ENCODE peak calls at places on chromosomes 7 and 10, in eight cellular contexts. One of them, this sample, is unnamed.
A peak's percentile ranks its signal among the peaks of the same experiment; 100 is the strongest.

GRCh38 chr7:157056957-157057902 is 46.8 kb upstream of the MNX1 start:
- DNase-seq in uterus: no peak
- DNase-seq in CD8-positive, alpha-beta memory T cell: no peak
- DNase-seq in heart left ventricle: no peak
- DNase-seq in astrocyte of the spinal cord: no peak
- DNase-seq in breast epithelium: no peak
- DNase-seq in fibroblast of the aortic adventitia: no peak
- DNase-seq in cardiac muscle cell: no peak
- DNase-seq in this sample: no peak

GRCh38 chr7:42128703-42129102 is 108.3 kb downstream of the GLI3 start:
- DNase-seq in uterus: no peak
- DNase-seq in cardiac muscle cell: no peak
- DNase-seq in astrocyte of the spinal cord: peak; percentile 19
- DNase-seq in heart left ventricle: no peak
- DNase-seq in fibroblast of the aortic adventitia: no peak
- DNase-seq in CD8-positive, alpha-beta memory T cell: no peak
- DNase-seq in breast epithelium: no peak
- DNase-seq in this sample: no peak

GRCh38 chr10:16770646-16771045 is 46.6 kb downstream of the RSU1 start:
- DNase-seq in CD8-positive, alpha-beta memory T cell: no peak
- DNase-seq in fibroblast of the aortic adventitia: no peak
- DNase-seq in heart left ventricle: no peak
- DNase-seq in uterus: no peak
- DNase-seq in astrocyte of the spinal cord: no peak
- DNase-seq in cardiac muscle cell: no peak
- DNase-seq in breast epithelium: no peak
- DNase-seq in this sample: no peak

GRCh38 chr10:24706479-24707118 is 17.1 kb downstream of the ARHGAP21 start:
- DNase-seq in fibroblast of the aortic adventitia: peak; percentile 94
- DNase-seq in CD8-positive, alpha-beta memory T cell: no peak
- DNase-seq in uterus: no peak
- DNase-seq in breast epithelium: no peak
- DNase-seq in astrocyte of the spinal cord: peak; percentile 94
- DNase-seq in heart left ventricle: peak; percentile 73
- DNase-seq in cardiac muscle cell: peak; percentile 48
- DNase-seq in this sample: peak; percentile 95

GRCh38 chr7:105210721-105211205 is 178.0 kb downstream of the SRPK2 start:
- DNase-seq in uterus: no peak
- DNase-seq in astrocyte of the spinal cord: no peak
- DNase-seq in breast epithelium: no peak
- DNase-seq in heart left ventricle: no peak
- DNase-seq in CD8-positive, alpha-beta memory T cell: no peak
- DNase-seq in fibroblast of the aortic adventitia: peak; percentile 72
- DNase-seq in cardiac muscle cell: peak; percentile 46
- DNase-seq in this sample: no peak

GRCh38 chr7:95375591-95376294 is 20.4 kb downstream of the PON3 start:
- DNase-seq in heart left ventricle: no peak
- DNase-seq in breast epithelium: no peak
- DNase-seq in astrocyte of the spinal cord: no peak
- DNase-seq in CD8-positive, alpha-beta memory T cell: no peak
- DNase-seq in cardiac muscle cell: no peak
- DNase-seq in uterus: no peak
- DNase-seq in fibroblast of the aortic adventitia: no peak
- DNase-seq in this sample: no peak

GRCh38 chr10:113041841-113042745 is 92.0 kb downstream of the TCF7L2 start:
- DNase-seq in cardiac muscle cell: no peak
- DNase-seq in astrocyte of the spinal cord: peak; percentile 37
- DNase-seq in fibroblast of the aortic adventitia: no peak
- DNase-seq in CD8-positive, alpha-beta memory T cell: no peak
- DNase-seq in uterus: no peak
- DNase-seq in breast epithelium: no peak
- DNase-seq in heart left ventricle: no peak
- DNase-seq in this sample: no peak

GRCh38 chr7:149467321-149467859 is 6.5 kb upstream of the ZNF777 start:
- DNase-seq in cardiac muscle cell: no peak
- DNase-seq in uterus: no peak
- DNase-seq in breast epithelium: no peak
- DNase-seq in astrocyte of the spinal cord: no peak
- DNase-seq in heart left ventricle: no peak
- DNase-seq in CD8-positive, alpha-beta memory T cell: no peak
- DNase-seq in fibroblast of the aortic adventitia: no peak
- DNase-seq in this sample: no peak

GRCh38 chr7:132501956-132502355 is 74.3 kb downstream of the PLXNA4 start:
- DNase-seq in fibroblast of the aortic adventitia: no peak
- DNase-seq in breast epithelium: no peak
- DNase-seq in astrocyte of the spinal cord: no peak
- DNase-seq in heart left ventricle: no peak
- DNase-seq in uterus: no peak
- DNase-seq in cardiac muscle cell: no peak
- DNase-seq in CD8-positive, alpha-beta memory T cell: no peak
- DNase-seq in this sample: no peak

GRCh38 chr7:108136191-108136581 is 6.0 kb upstream of the LAMB4 start:
- DNase-seq in heart left ventricle: no peak
- DNase-seq in uterus: no peak
- DNase-seq in CD8-positive, alpha-beta memory T cell: no peak
- DNase-seq in fibroblast of the aortic adventitia: no peak
- DNase-seq in breast epithelium: no peak
- DNase-seq in astrocyte of the spinal cord: no peak
- DNase-seq in cardiac muscle cell: no peak
- DNase-seq in this sample: no peak

GRCh38 chr7:4642468-4643203 is 39.5 kb upstream of the FOXK1 start:
- DNase-seq in heart left ventricle: no peak
- DNase-seq in CD8-positive, alpha-beta memory T cell: no peak
- DNase-seq in uterus: no peak
- DNase-seq in fibroblast of the aortic adventitia: peak; percentile 28
- DNase-seq in breast epithelium: no peak
- DNase-seq in astrocyte of the spinal cord: no peak
- DNase-seq in cardiac muscle cell: no peak
- DNase-seq in this sample: no peak

GRCh38 chr7:356087-356486 is 66.1 kb downstream of the FOXL3 start:
- DNase-seq in fibroblast of the aortic adventitia: no peak
- DNase-seq in uterus: no peak
- DNase-seq in heart left ventricle: no peak
- DNase-seq in cardiac muscle cell: no peak
- DNase-seq in astrocyte of the spinal cord: no peak
- DNase-seq in breast epithelium: no peak
- DNase-seq in CD8-positive, alpha-beta memory T cell: no peak
- DNase-seq in this sample: no peak

GRCh38 chr7:129825005-129825553 is 127.7 kb downstream of the UBE2H start:
- DNase-seq in astrocyte of the spinal cord: peak; percentile 63
- DNase-seq in uterus: peak; percentile 61
- DNase-seq in heart left ventricle: peak; percentile 51
- DNase-seq in CD8-positive, alpha-beta memory T cell: peak; percentile 43
- DNase-seq in cardiac muscle cell: peak; percentile 59
- DNase-seq in breast epithelium: peak; percentile 44
- DNase-seq in fibroblast of the aortic adventitia: peak; percentile 31
- DNase-seq in this sample: no peak

GRCh38 chr10:52212802-52213510 is 101.1 kb upstream of the DKK1 start:
- DNase-seq in uterus: no peak
- DNase-seq in CD8-positive, alpha-beta memory T cell: no peak
- DNase-seq in breast epithelium: no peak
- DNase-seq in astrocyte of the spinal cord: no peak
- DNase-seq in cardiac muscle cell: no peak
- DNase-seq in fibroblast of the aortic adventitia: peak; percentile 15
- DNase-seq in heart left ventricle: no peak
- DNase-seq in this sample: no peak

GRCh38 chr10:52216852-52217251 is 97.2 kb upstream of the DKK1 start:
- DNase-seq in cardiac muscle cell: no peak
- DNase-seq in fibroblast of the aortic adventitia: peak; percentile 43
- DNase-seq in breast epithelium: no peak
- DNase-seq in uterus: no peak
- DNase-seq in astrocyte of the spinal cord: peak; percentile 86
- DNase-seq in heart left ventricle: peak; percentile 15
- DNase-seq in CD8-positive, alpha-beta memory T cell: no peak
- DNase-seq in this sample: peak; percentile 91

GRCh38 chr10:52213511-52213831 is 100.6 kb upstream of the DKK1 start:
- DNase-seq in uterus: no peak
- DNase-seq in heart left ventricle: peak; percentile 36
- DNase-seq in breast epithelium: no peak
- DNase-seq in cardiac muscle cell: peak; percentile 26
- DNase-seq in CD8-positive, alpha-beta memory T cell: no peak
- DNase-seq in fibroblast of the aortic adventitia: peak; percentile 63
- DNase-seq in astrocyte of the spinal cord: peak; percentile 42
- DNase-seq in this sample: peak; percentile 67

GRCh38 chr10:52217531-52217930 is 96.5 kb upstream of the DKK1 start:
- DNase-seq in breast epithelium: no peak
- DNase-seq in cardiac muscle cell: no peak
- DNase-seq in astrocyte of the spinal cord: no peak
- DNase-seq in CD8-positive, alpha-beta memory T cell: no peak
- DNase-seq in heart left ventricle: no peak
- DNase-seq in fibroblast of the aortic adventitia: no peak
- DNase-seq in uterus: no peak
- DNase-seq in this sample: no peak

GRCh38 chr10:52215745-52216361 is 98.2 kb upstream of the DKK1 start:
- DNase-seq in uterus: no peak
- DNase-seq in astrocyte of the spinal cord: peak; percentile 80
- DNase-seq in breast epithelium: no peak
- DNase-seq in fibroblast of the aortic adventitia: peak; percentile 86
- DNase-seq in cardiac muscle cell: peak; percentile 76
- DNase-seq in heart left ventricle: peak; percentile 25
- DNase-seq in CD8-positive, alpha-beta memory T cell: peak; percentile 10
- DNase-seq in this sample: peak; percentile 78
- H3K4me3 ChIP-seq in uterus: no peak overlapping the region
- H3K4me3 ChIP-seq in astrocyte of the spinal cord: no peak overlapping the region
- H3K4me3 ChIP-seq in breast epithelium: no peak overlapping the region
- H3K4me3 ChIP-seq in fibroblast of the aortic adventitia: no peak overlapping the region
- H3K4me3 ChIP-seq in cardiac muscle cell: no peak overlapping the region
- H3K4me3 ChIP-seq in heart left ventricle: no peak overlapping the region
- H3K4me3 ChIP-seq in CD8-positive, alpha-beta memory T cell: no peak overlapping the region
- H3K4me3 ChIP-seq in this sample: no peak overlapping the region

DNA sequence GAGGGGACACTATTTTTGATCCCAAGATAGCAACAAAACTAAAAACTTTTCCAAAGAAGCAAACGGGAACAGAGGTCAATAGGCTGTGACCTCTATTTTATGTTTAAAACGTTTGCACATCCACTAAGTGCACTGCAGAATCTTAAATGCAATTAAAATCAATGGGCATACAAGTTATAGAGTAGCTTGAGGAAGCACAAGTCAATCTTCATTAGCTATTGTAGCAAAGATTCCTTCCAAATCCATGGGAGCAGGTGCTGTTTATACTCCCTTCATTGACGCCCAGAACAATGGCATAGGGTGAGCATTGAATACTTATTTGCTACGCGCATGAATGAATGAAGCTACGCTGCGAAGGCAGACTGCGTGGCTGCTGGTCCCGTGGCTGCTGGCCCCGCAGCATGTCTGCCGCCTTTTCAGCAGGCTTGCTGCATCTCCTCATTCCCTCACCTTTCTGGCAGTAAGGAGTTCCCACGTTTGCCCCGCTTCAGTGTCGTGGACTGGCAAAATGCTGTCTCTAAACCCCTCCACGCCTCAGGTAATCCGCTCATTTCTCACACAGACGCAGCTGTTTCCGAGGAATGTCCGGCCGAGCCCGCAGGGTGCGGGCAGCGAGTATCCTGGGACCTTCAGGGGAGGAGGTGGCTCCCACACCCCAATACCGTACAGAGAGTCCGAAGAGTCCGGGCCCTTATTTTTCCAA is 754 bp upstream of the PHYHIPL start:
- DNase-seq in astrocyte of the spinal cord: no peak
- DNase-seq in heart left ventricle: no peak
- DNase-seq in cardiac muscle cell: peak; percentile 12
- DNase-seq in CD8-positive, alpha-beta memory T cell: no peak
- DNase-seq in fibroblast of the aortic adventitia: no peak
- DNase-seq in breast epithelium: no peak
- DNase-seq in uterus: no peak
- DNase-seq in this sample: no peak
- H3K4me3 ChIP-seq in astrocyte of the spinal cord: no peak overlapping the region
- H3K4me3 ChIP-seq in heart left ventricle: peak overlapping the region; percentile 32
- H3K4me3 ChIP-seq in cardiac muscle cell: peak overlapping the region; percentile 55
- H3K4me3 ChIP-seq in CD8-positive, alpha-beta memory T cell: no peak overlapping the region
- H3K4me3 ChIP-seq in fibroblast of the aortic adventitia: no peak overlapping the region
- H3K4me3 ChIP-seq in breast epithelium: peak overlapping the region; percentile 65
- H3K4me3 ChIP-seq in uterus: no peak overlapping the region
- H3K4me3 ChIP-seq in this sample: peak overlapping the region; percentile 26

GRCh38 chr10:34800624-34801023 is 14.5 kb downstream of the PARD3 start:
- DNase-seq in CD8-positive, alpha-beta memory T cell: no peak
- DNase-seq in breast epithelium: no peak
- DNase-seq in cardiac muscle cell: no peak
- DNase-seq in fibroblast of the aortic adventitia: peak; percentile 27
- DNase-seq in uterus: no peak
- DNase-seq in heart left ventricle: no peak
- DNase-seq in astrocyte of the spinal cord: no peak
- DNase-seq in this sample: no peak
- H3K4me3 ChIP-seq in CD8-positive, alpha-beta memory T cell: no peak overlapping the region
- H3K4me3 ChIP-seq in breast epithelium: no peak overlapping the region
- H3K4me3 ChIP-seq in cardiac muscle cell: no peak overlapping the region
- H3K4me3 ChIP-seq in fibroblast of the aortic adventitia: no peak overlapping the region
- H3K4me3 ChIP-seq in uterus: no peak overlapping the region
- H3K4me3 ChIP-seq in heart left ventricle: no peak overlapping the region
- H3K4me3 ChIP-seq in astrocyte of the spinal cord: no peak overlapping the region
- H3K4me3 ChIP-seq in this sample: no peak overlapping the region

GRCh38 chr7:38309555-38309954 is 36.1 kb upstream of the TARP start:
- DNase-seq in fibroblast of the aortic adventitia: no peak
- DNase-seq in uterus: no peak
- DNase-seq in cardiac muscle cell: no peak
- DNase-seq in heart left ventricle: no peak
- DNase-seq in breast epithelium: no peak
- DNase-seq in CD8-positive, alpha-beta memory T cell: no peak
- DNase-seq in astrocyte of the spinal cord: no peak
- DNase-seq in this sample: no peak

GRCh38 chr7:38312776-38313175 is 39.3 kb upstream of the TARP start:
- DNase-seq in CD8-positive, alpha-beta memory T cell: no peak
- DNase-seq in cardiac muscle cell: no peak
- DNase-seq in breast epithelium: no peak
- DNase-seq in astrocyte of the spinal cord: no peak
- DNase-seq in fibroblast of the aortic adventitia: no peak
- DNase-seq in uterus: no peak
- DNase-seq in heart left ventricle: no peak
- DNase-seq in this sample: no peak

GRCh38 chr7:38307640-38308039 is 34.2 kb upstream of the TARP start:
- DNase-seq in fibroblast of the aortic adventitia: no peak
- DNase-seq in heart left ventricle: no peak
- DNase-seq in astrocyte of the spinal cord: no peak
- DNase-seq in uterus: no peak
- DNase-seq in breast epithelium: no peak
- DNase-seq in cardiac muscle cell: no peak
- DNase-seq in CD8-positive, alpha-beta memory T cell: no peak
- DNase-seq in this sample: no peak

GRCh38 chr7:38311329-38311937 is 38.0 kb upstream of the TARP start:
- DNase-seq in breast epithelium: no peak
- DNase-seq in CD8-positive, alpha-beta memory T cell: no peak
- DNase-seq in cardiac muscle cell: no peak
- DNase-seq in fibroblast of the aortic adventitia: no peak
- DNase-seq in astrocyte of the spinal cord: no peak
- DNase-seq in heart left ventricle: peak; percentile 46
- DNase-seq in uterus: no peak
- DNase-seq in this sample: no peak

DNA sequence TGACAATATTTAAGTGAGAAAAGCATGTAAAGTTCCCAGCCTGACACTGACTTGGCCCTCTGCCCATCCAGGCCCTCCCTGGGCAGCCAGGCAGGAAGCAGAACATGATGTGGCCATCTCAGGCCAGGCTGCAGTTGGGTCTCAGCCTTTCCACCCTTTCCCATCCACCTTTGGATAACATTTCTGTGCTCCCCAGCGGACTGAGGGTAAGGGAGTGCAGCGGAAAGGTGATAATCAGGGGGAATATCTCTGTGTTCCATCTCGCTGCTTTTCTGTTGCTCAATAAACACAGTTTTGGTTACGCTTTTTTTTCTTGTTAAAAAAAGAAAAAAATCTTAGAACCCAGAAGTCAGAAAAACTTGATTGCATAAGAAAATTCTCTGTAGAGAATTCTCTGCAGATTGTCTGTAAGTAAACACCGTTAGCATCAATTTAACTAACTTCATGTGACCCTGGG is 37.2 kb upstream of the TARP start:
- DNase-seq in fibroblast of the aortic adventitia: no peak
- DNase-seq in CD8-positive, alpha-beta memory T cell: no peak
- DNase-seq in heart left ventricle: peak; percentile 41
- DNase-seq in breast epithelium: no peak
- DNase-seq in cardiac muscle cell: no peak
- DNase-seq in astrocyte of the spinal cord: no peak
- DNase-seq in uterus: peak; percentile 27
- DNase-seq in this sample: no peak
- H3K4me3 ChIP-seq in fibroblast of the aortic adventitia: no peak overlapping the region
- H3K4me3 ChIP-seq in CD8-positive, alpha-beta memory T cell: peak overlapping the region; percentile 12
- H3K4me3 ChIP-seq in heart left ventricle: peak overlapping the region; percentile 61
- H3K4me3 ChIP-seq in breast epithelium: no peak overlapping the region
- H3K4me3 ChIP-seq in cardiac muscle cell: no peak overlapping the region
- H3K4me3 ChIP-seq in astrocyte of the spinal cord: no peak overlapping the region
- H3K4me3 ChIP-seq in uterus: no peak overlapping the region
- H3K4me3 ChIP-seq in this sample: no peak overlapping the region

This sample was measured in brain microvascular endothelial cell.